ENCODE peak calls at places on chromosomes 7 and 10, in six cellular contexts. R, V, B, L, C and I are unnamed samples.

GRCh38 chr10:21488246-21488953 is 37.1 kb downstream of the SKIDA1 start:
- DNase-seq in V (no peak), C (no peak), L (peak; percentile 26), B (no peak), R (peak; percentile 37), I (no peak)

GRCh38 chr10:21260793-21261149 is 264.7 kb downstream of the SKIDA1 start:
- DNase-seq in V (no peak), R (no peak), B (no peak), L (no peak), C (no peak), I (no peak)

GRCh38 chr10:37269554-37270256 is 144.3 kb downstream of the ANKRD30A start:
- DNase-seq in R (peak; percentile 64), V (no peak), C (no peak), B (no peak), L (no peak), I (no peak)

GRCh38 chr10:86346169-86346793 is 20.3 kb downstream of the GRID1 start:
- DNase-seq in B (no peak), L (no peak), R (no peak), V (no peak), C (no peak), I (no peak)

GRCh38 chr10:70652761-70653657 is 19.3 kb upstream of the ADAMTS14 start:
- DNase-seq in C (peak; percentile 83), R (no peak), V (no peak), L (no peak), B (no peak), I (no peak)

GRCh38 chr7:46784746-46785145 is 797.2 kb downstream of the TNS3 start:
- DNase-seq in V (no peak), L (peak; percentile 91), R (peak; percentile 75), C (no peak), B (no peak), I (no peak)

GRCh38 chr7:99734987-99735386 is at the start of gene CYP3A7:
- DNase-seq in C (no peak), B (no peak), R (no peak), L (no peak), V (no peak), I (no peak)

GRCh38 chr7:97064972-97065587 is 40.4 kb upstream of the DLX5 start:
- DNase-seq in R (peak; percentile 59), V (no peak), C (peak; percentile 70), L (peak; percentile 54), B (peak; percentile 36), I (peak; percentile 70)

GRCh38 chr7:151503902-151504714 is 15.6 kb downstream of the RHEB start:
- DNase-seq in C (no peak), B (peak; percentile 85), R (peak; percentile 78), V (no peak), L (no peak), I (peak; percentile 89)

GRCh38 chr7:137484326-137484725 is 140.8 kb upstream of the PTN start:
- DNase-seq in B (no peak), R (no peak), L (no peak), V (no peak), C (no peak), I (no peak)

GRCh38 chr7:55533050-55533728 is 39.1 kb downstream of the VOPP1 start:
- DNase-seq in B (no peak), V (peak; percentile 98), R (no peak), C (no peak), L (peak; percentile 38), I (peak; percentile 92)

GRCh38 chr10:15744217-15744865 is 24.6 kb upstream of the ITGA8 start:
- DNase-seq in V (no peak), R (peak; percentile 71), L (peak; percentile 58), B (peak; percentile 64), C (peak; percentile 82), I (peak; percentile 60)

GRCh38 chr7:75979361-75980125 is 14.9 kb downstream of the TMEM120A start:
- DNase-seq in R (no peak), L (no peak), B (no peak), V (no peak), C (no peak), I (no peak)

GRCh38 chr10:124300735-124301134 is 118.0 kb downstream of the OAT start:
- DNase-seq in B (no peak), L (no peak), V (no peak), R (no peak), C (no peak), I (no peak)

GRCh38 chr10:7667262-7668141 is 736 bp upstream of the ITIH5 start:
- DNase-seq in C (no peak), L (no peak), V (no peak), R (no peak), B (peak; percentile 10), I (no peak)

GRCh38 chr7:135286876-135287275 is 53.2 kb downstream of the STRA8 start:
- DNase-seq in V (no peak), L (no peak), C (no peak), B (no peak), R (no peak), I (no peak)

GRCh38 chr7:45686441-45687184 is 112.4 kb downstream of the ADCY1 start:
- DNase-seq in V (no peak), L (no peak), C (no peak), R (no peak), B (no peak), I (no peak)

GRCh38 chr10:120983721-120984120 is 132.6 kb downstream of the WDR11 start:
- DNase-seq in B (no peak), R (no peak), L (no peak), C (no peak), V (no peak), I (no peak)

GRCh38 chr10:13003004-13003403 is 1.5 kb upstream of the CCDC3 start:
- DNase-seq in R (no peak), B (no peak), V (no peak), C (no peak), L (no peak), I (no peak)

DNA sequence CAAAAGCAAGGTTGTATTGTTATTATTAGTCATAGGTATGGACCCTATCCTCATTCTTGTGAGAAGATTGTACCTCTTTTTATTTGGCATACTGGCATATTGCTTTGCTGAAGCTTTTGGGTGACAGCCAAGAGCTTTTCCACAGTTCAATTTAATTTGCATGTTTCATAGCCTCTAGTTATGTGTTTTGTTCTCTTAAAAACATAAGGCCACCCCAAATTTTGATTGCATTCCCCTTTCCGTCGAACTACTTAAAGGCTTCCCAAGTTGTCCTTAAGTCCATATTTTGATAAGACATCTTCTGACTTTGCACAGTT is 1.6 kb downstream of the MCU start:
- DNase-seq in B (no peak), V (no peak), L (no peak), R (no peak), C (no peak), I (no peak)
- TF ChIP-seq MYC in B (no peak), V (no peak), L (no peak), R (no peak), C (no peak), I (no peak)

DNA sequence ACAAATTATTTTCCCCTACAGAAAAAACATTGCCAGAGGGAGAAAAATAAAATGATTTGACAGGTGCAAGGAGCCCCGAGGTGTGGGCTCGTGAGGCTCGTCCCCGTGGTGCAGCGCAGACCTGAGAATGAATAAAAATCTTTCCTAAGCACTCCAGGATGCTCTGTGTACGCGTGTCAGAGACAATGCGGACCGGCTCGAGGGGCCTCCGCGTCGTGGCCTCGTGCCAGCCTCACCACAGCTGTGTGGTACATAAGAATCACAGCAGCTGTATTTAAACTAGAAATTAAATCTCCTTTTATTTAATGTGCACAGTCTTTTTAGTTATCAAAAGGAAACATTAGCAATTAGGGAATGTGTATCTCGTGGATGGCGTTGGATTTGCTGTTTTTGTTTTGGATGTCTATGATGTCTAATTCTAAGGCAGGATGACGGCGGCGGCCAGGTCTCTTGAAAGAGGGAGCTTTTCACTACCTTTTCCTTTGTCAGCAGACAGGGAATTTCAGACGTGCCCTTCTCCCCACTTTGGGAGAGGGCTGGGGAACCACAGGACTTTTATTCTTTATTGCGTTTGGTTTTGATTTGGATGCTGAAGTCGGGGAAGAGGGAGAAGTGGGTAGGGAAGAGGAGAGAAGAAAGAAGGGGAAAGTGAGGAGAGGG is 365.3 kb upstream of the SHH start:
- DNase-seq in B (no peak), L (no peak), C (no peak), V (no peak), R (no peak), I (no peak)
- TF ChIP-seq MYC in B (no peak), L (no peak), C (no peak), V (no peak), R (no peak), I (no peak)

DNA sequence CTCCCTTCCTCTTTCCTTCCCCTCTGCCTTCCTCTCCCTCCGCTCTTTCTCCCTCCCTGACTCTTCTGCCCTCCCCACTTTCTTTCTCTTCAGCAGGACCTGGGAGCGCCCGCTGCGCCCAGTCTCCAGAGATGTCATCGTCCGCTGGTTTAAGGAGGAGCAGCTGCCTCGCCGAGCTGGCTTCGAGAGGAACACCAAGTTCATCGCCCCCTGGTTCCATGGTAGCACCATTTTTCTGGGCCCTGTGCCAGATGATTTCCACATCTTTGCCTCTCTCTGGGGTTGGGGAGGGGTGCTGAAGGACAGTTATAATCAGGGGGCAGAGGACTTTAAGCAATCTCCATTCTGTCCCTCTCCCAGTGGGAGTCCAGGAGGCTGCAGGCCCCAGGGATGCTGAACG is 71.6 kb downstream of the SH2D4B start:
- DNase-seq in R (no peak), V (no peak), B (no peak), C (no peak), L (no peak), I (peak; percentile 19)
- TF ChIP-seq MYC in R (no peak), V (no peak), B (no peak), C (no peak), L (no peak), I (no peak)

GRCh38 chr10:14604181-14605142 is 170.2 kb downstream of the FAM107B start:
- DNase-seq in C (peak; percentile 71), L (peak; percentile 71), V (no peak), B (no peak), R (peak; percentile 69), I (peak; percentile 72)

GRCh38 chr10:14600065-14600464 is 174.6 kb downstream of the FAM107B start:
- DNase-seq in R (no peak), L (no peak), B (no peak), V (no peak), C (no peak), I (no peak)

GRCh38 chr10:14603539-14604102 is 171.1 kb downstream of the FAM107B start:
- DNase-seq in C (no peak), R (no peak), L (no peak), B (no peak), V (no peak), I (peak; percentile 60)

GRCh38 chr10:14602807-14603538 is 171.7 kb downstream of the FAM107B start:
- DNase-seq in R (no peak), V (no peak), B (no peak), C (no peak), L (peak; percentile 37), I (no peak)

DNA sequence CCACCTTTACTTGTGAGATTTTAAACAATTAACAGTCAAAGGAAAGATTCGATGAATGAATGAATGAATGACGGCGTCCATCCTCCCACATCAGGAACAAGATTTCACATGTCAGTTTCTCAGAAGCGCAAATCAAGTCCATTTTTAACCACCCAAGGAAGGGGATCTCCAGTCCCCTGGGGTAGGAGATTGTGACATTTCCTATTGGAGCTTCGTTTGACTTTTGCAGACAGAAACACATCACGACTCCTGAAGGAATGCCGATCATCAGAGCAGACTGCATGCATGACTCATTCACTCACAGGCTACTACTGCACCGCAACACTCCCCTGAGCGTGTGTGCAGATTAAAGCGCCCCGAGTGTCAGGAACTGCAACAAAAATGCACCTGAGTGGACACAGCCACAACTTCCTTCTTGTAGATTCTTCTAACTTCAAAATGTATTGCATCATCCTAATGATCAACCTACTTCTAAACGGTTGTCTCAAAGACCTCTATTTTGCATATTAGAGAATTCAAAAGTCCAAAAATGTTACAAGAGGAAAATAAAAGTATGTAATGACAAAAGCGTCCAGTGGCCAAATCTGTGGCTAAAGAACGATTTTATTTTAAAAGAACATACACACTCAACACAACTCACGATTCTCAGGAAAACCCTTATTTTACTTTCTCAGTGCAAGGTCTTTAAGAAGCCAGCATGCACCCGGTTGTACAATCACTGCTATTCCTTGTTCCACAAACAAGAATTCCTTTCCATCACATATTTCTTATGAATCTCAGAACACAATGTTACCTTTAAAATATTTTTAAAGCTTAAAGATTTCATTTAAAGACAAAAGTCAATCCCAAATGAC is 172.6 kb downstream of the FAM107B start:
- DNase-seq in R (peak; percentile 74), L (peak; percentile 76), V (peak; percentile 62), B (peak; percentile 72), C (peak; percentile 25), I (peak; percentile 88)
- TF ChIP-seq MYC in R (no peak), L (no peak), V (no peak), B (no peak), C (no peak), I (no peak)